ENCODE peak calls at places on chromosome 7, in four cellular contexts. M is coronary artery, G is fibroblast of the conjunctiva, X is AML-193. H is an unnamed sample.

GRCh38 chr7:55032069-55032699 is 13.4 kb downstream of the EGFR start:
- DNase-seq in M (no peak), G (no peak), X (no peak), H (no peak)

GRCh38 chr7:13067036-13067435 is 379.6 kb downstream of the ARL4A start:
- DNase-seq in M (no peak), G (no peak), X (no peak), H (no peak)

GRCh38 chr7:39645482-39646407 is 22.4 kb downstream of the RALA start:
- DNase-seq in M (no peak), G (no peak), X (no peak), H (no peak)

GRCh38 chr7:5303885-5304505 is 21.3 kb downstream of the SLC29A4 start:
- DNase-seq in M (no peak), G (no peak), X (no peak), H (no peak)

GRCh38 chr7:143047327-143047726 is 4.8 kb upstream of the OR6V1 start:
- DNase-seq in M (no peak), G (no peak), X (no peak), H (no peak)

GRCh38 chr7:37349979-37350590 is 98.6 kb downstream of the ELMO1 start:
- DNase-seq in M (no peak), G (no peak), X (peak), H (peak)

GRCh38 chr7:73436031-73436929 is 2.7 kb downstream of the FZD9 start:
- DNase-seq in M (no peak), G (no peak), X (no peak), H (no peak)

GRCh38 chr7:130216025-130216424 is 8.4 kb downstream of the SSMEM1 start:
- DNase-seq in M (no peak), G (no peak), X (no peak), H (no peak)

GRCh38 chr7:15015545-15016314 is 113.2 kb upstream of the DGKB start:
- DNase-seq in M (no peak), G (peak), X (peak), H (no peak)

GRCh38 chr7:86961686-86962085 is 97.8 kb downstream of the ELAPOR2 start:
- DNase-seq in M (no peak), G (no peak), X (no peak), H (no peak)

H was measured in GDM1.